ENCODE peak calls at places on chromosomes 4 and X, in seven cellular contexts. J is BJ; Q is osteocyte; T is neural crest cell; O is activated T-helper 1 cell treated with anti-CD3 and anti-CD28 coated beads, Interleukin-2, amount 50 U/mL, for 16 hours; L is NCI-H446; S is neural progenitor cell. U is an unnamed sample.

GRCh38 chr4:42404001-42404400 is 6.7 kb downstream of the SHISA3 start:
- DNase-seq in Q (no peak), O (no peak), T (no peak), J (no peak), L (no peak), S (peak; percentile 38), U (no peak)

GRCh38 chrX:41164469-41164868 is 79.2 kb downstream of the USP9X start:
- DNase-seq in O (no peak), J (no peak), T (no peak), Q (no peak), L (no peak), S (no peak), U (no peak)

GRCh38 chrX:11750051-11750450 is 8.0 kb upstream of the MSL3 start:
- DNase-seq in J (no peak), Q (no peak), S (no peak), T (no peak), O (no peak), L (no peak), U (no peak)

GRCh38 chrX:68647156-68647957 is at the start of gene STARD8:
- DNase-seq in L (peak; percentile 36), S (peak; percentile 66), T (peak; percentile 12), Q (no peak), O (no peak), J (no peak), U (peak; percentile 70)

GRCh38 chr4:161320377-161320776 is 843.4 kb downstream of the FSTL5 start:
- DNase-seq in Q (no peak), O (no peak), J (no peak), L (peak; percentile 11), T (peak; percentile 11), S (peak; percentile 54), U (peak; percentile 8)

GRCh38 chr4:15479913-15480185 is 10.2 kb downstream of the CC2D2A start:
- DNase-seq in Q (no peak), S (no peak), J (peak; percentile 19), O (no peak), T (no peak), L (no peak), U (no peak)

GRCh38 chrX:84362184-84362838 is 139.9 kb downstream of the HDX start:
- DNase-seq in J (no peak), S (no peak), L (no peak), Q (no peak), O (no peak), T (no peak), U (no peak)

GRCh38 chr4:58808817-58809216 is 1698.6 kb upstream of the IGFBP7 start:
- DNase-seq in T (no peak), Q (no peak), S (no peak), L (no peak), J (no peak), O (no peak), U (no peak)

GRCh38 chrX:53990201-53990600 is 54.1 kb downstream of the PHF8 start:
- DNase-seq in L (no peak), S (no peak), J (no peak), T (no peak), Q (no peak), O (no peak), U (no peak)

GRCh38 chr4:85932371-85933305 is 427.2 kb downstream of the MAPK10 start:
- DNase-seq in O (no peak), Q (no peak), J (no peak), L (no peak), T (no peak), S (peak; percentile 41), U (no peak)